ENCODE peak calls at places on chromosome 4, in seven cellular contexts. One of them, this sample, is unnamed.

GRCh38 chr4:30283336-30283735 is 436.8 kb upstream of the PCDH7 start:
- DNase-seq in iPS-NIHi11: no peak
- DNase-seq in stimulated activated CD4-positive, alpha-beta T cell treated with anti-CD3 and anti-CD28 coated beads, TNF-alpha, amount 100 ng/mL, for 4 hours: no peak
- DNase-seq in DMS53: no peak
- DNase-seq in neural crest cell: no peak
- DNase-seq in mucosa of descending colon: no peak
- DNase-seq in nephron progenitor cell: no peak
- DNase-seq in this sample: no peak

GRCh38 chr4:54945838-54946237 is 179.6 kb downstream of the KDR start:
- DNase-seq in iPS-NIHi11: no peak
- DNase-seq in mucosa of descending colon: no peak
- DNase-seq in nephron progenitor cell: no peak
- DNase-seq in neural crest cell: no peak
- DNase-seq in stimulated activated CD4-positive, alpha-beta T cell treated with anti-CD3 and anti-CD28 coated beads, TNF-alpha, amount 100 ng/mL, for 4 hours: no peak
- DNase-seq in DMS53: peak
- DNase-seq in this sample: no peak

GRCh38 chr4:56995525-56995924 is 16.8 kb downstream of the POLR2B start:
- DNase-seq in iPS-NIHi11: no peak
- DNase-seq in neural crest cell: no peak
- DNase-seq in DMS53: no peak
- DNase-seq in mucosa of descending colon: no peak
- DNase-seq in stimulated activated CD4-positive, alpha-beta T cell treated with anti-CD3 and anti-CD28 coated beads, TNF-alpha, amount 100 ng/mL, for 4 hours: no peak
- DNase-seq in nephron progenitor cell: no peak
- DNase-seq in this sample: peak

GRCh38 chr4:3878678-3879077 is 112.5 kb downstream of the ADRA2C start:
- DNase-seq in iPS-NIHi11: no peak
- DNase-seq in mucosa of descending colon: no peak
- DNase-seq in nephron progenitor cell: no peak
- DNase-seq in stimulated activated CD4-positive, alpha-beta T cell treated with anti-CD3 and anti-CD28 coated beads, TNF-alpha, amount 100 ng/mL, for 4 hours: no peak
- DNase-seq in DMS53: no peak
- DNase-seq in neural crest cell: no peak
- DNase-seq in this sample: no peak

GRCh38 chr4:16261313-16261878 is 35.1 kb upstream of the TAPT1 start:
- DNase-seq in neural crest cell: no peak
- DNase-seq in stimulated activated CD4-positive, alpha-beta T cell treated with anti-CD3 and anti-CD28 coated beads, TNF-alpha, amount 100 ng/mL, for 4 hours: no peak
- DNase-seq in DMS53: no peak
- DNase-seq in mucosa of descending colon: no peak
- DNase-seq in iPS-NIHi11: no peak
- DNase-seq in nephron progenitor cell: no peak
- DNase-seq in this sample: no peak

GRCh38 chr4:178148106-178148505 is 705.9 kb upstream of the AGA start:
- DNase-seq in DMS53: no peak
- DNase-seq in iPS-NIHi11: no peak
- DNase-seq in nephron progenitor cell: no peak
- DNase-seq in mucosa of descending colon: no peak
- DNase-seq in neural crest cell: no peak
- DNase-seq in stimulated activated CD4-positive, alpha-beta T cell treated with anti-CD3 and anti-CD28 coated beads, TNF-alpha, amount 100 ng/mL, for 4 hours: no peak
- DNase-seq in this sample: no peak

GRCh38 chr4:183517781-183518180 is 12.9 kb downstream of the ING2 start:
- DNase-seq in DMS53: peak
- DNase-seq in stimulated activated CD4-positive, alpha-beta T cell treated with anti-CD3 and anti-CD28 coated beads, TNF-alpha, amount 100 ng/mL, for 4 hours: no peak
- DNase-seq in mucosa of descending colon: no peak
- DNase-seq in nephron progenitor cell: no peak
- DNase-seq in neural crest cell: no peak
- DNase-seq in iPS-NIHi11: no peak
- DNase-seq in this sample: no peak

GRCh38 chr4:47623916-47624554 is 139.0 kb downstream of the ATP10D start:
- DNase-seq in nephron progenitor cell: no peak
- DNase-seq in neural crest cell: no peak
- DNase-seq in stimulated activated CD4-positive, alpha-beta T cell treated with anti-CD3 and anti-CD28 coated beads, TNF-alpha, amount 100 ng/mL, for 4 hours: no peak
- DNase-seq in iPS-NIHi11: no peak
- DNase-seq in mucosa of descending colon: no peak
- DNase-seq in DMS53: no peak
- DNase-seq in this sample: no peak

GRCh38 chr4:146511381-146511780 is 10.4 kb downstream of the SLC10A7 start:
- DNase-seq in mucosa of descending colon: no peak
- DNase-seq in DMS53: no peak
- DNase-seq in nephron progenitor cell: no peak
- DNase-seq in iPS-NIHi11: no peak
- DNase-seq in stimulated activated CD4-positive, alpha-beta T cell treated with anti-CD3 and anti-CD28 coated beads, TNF-alpha, amount 100 ng/mL, for 4 hours: no peak
- DNase-seq in neural crest cell: no peak
- DNase-seq in this sample: no peak

GRCh38 chr4:101210331-101210730 is 137.0 kb downstream of the PPP3CA start:
- DNase-seq in neural crest cell: no peak
- DNase-seq in mucosa of descending colon: no peak
- DNase-seq in nephron progenitor cell: no peak
- DNase-seq in stimulated activated CD4-positive, alpha-beta T cell treated with anti-CD3 and anti-CD28 coated beads, TNF-alpha, amount 100 ng/mL, for 4 hours: no peak
- DNase-seq in iPS-NIHi11: no peak
- DNase-seq in DMS53: no peak
- DNase-seq in this sample: no peak

GRCh38 chr4:176988226-176988625 is 195.5 kb upstream of the VEGFC start:
- DNase-seq in mucosa of descending colon: no peak
- DNase-seq in nephron progenitor cell: no peak
- DNase-seq in iPS-NIHi11: peak
- DNase-seq in neural crest cell: no peak
- DNase-seq in stimulated activated CD4-positive, alpha-beta T cell treated with anti-CD3 and anti-CD28 coated beads, TNF-alpha, amount 100 ng/mL, for 4 hours: no peak
- DNase-seq in DMS53: peak
- DNase-seq in this sample: no peak

GRCh38 chr4:89681219-89681618 is 155.7 kb downstream of the SNCA start:
- DNase-seq in iPS-NIHi11: no peak
- DNase-seq in DMS53: peak
- DNase-seq in mucosa of descending colon: no peak
- DNase-seq in nephron progenitor cell: peak
- DNase-seq in neural crest cell: no peak
- DNase-seq in stimulated activated CD4-positive, alpha-beta T cell treated with anti-CD3 and anti-CD28 coated beads, TNF-alpha, amount 100 ng/mL, for 4 hours: no peak
- DNase-seq in this sample: peak

GRCh38 chr4:101347267-101347556 is at the start of gene PPP3CA:
- DNase-seq in DMS53: peak
- DNase-seq in mucosa of descending colon: no peak
- DNase-seq in neural crest cell: no peak
- DNase-seq in nephron progenitor cell: no peak
- DNase-seq in stimulated activated CD4-positive, alpha-beta T cell treated with anti-CD3 and anti-CD28 coated beads, TNF-alpha, amount 100 ng/mL, for 4 hours: no peak
- DNase-seq in iPS-NIHi11: no peak
- DNase-seq in this sample: peak

GRCh38 chr4:25903905-25904747 is 9.9 kb upstream of the SMIM20 start:
- DNase-seq in DMS53: no peak
- DNase-seq in neural crest cell: no peak
- DNase-seq in mucosa of descending colon: no peak
- DNase-seq in nephron progenitor cell: no peak
- DNase-seq in stimulated activated CD4-positive, alpha-beta T cell treated with anti-CD3 and anti-CD28 coated beads, TNF-alpha, amount 100 ng/mL, for 4 hours: no peak
- DNase-seq in iPS-NIHi11: no peak
- DNase-seq in this sample: no peak

GRCh38 chr4:163606885-163607284 is 112.4 kb downstream of the TMA16 start:
- DNase-seq in iPS-NIHi11: no peak
- DNase-seq in DMS53: no peak
- DNase-seq in neural crest cell: no peak
- DNase-seq in mucosa of descending colon: no peak
- DNase-seq in nephron progenitor cell: no peak
- DNase-seq in stimulated activated CD4-positive, alpha-beta T cell treated with anti-CD3 and anti-CD28 coated beads, TNF-alpha, amount 100 ng/mL, for 4 hours: no peak
- DNase-seq in this sample: no peak

GRCh38 chr4:76271248-76271647 is 19.7 kb downstream of the FAM47E start:
- DNase-seq in DMS53: no peak
- DNase-seq in mucosa of descending colon: no peak
- DNase-seq in neural crest cell: no peak
- DNase-seq in stimulated activated CD4-positive, alpha-beta T cell treated with anti-CD3 and anti-CD28 coated beads, TNF-alpha, amount 100 ng/mL, for 4 hours: no peak
- DNase-seq in iPS-NIHi11: no peak
- DNase-seq in nephron progenitor cell: no peak
- DNase-seq in this sample: no peak

GRCh38 chr4:1793496-1793840 is 375 bp downstream of the FGFR3 start:
- DNase-seq in neural crest cell: no peak
- DNase-seq in nephron progenitor cell: peak
- DNase-seq in iPS-NIHi11: peak
- DNase-seq in mucosa of descending colon: peak
- DNase-seq in DMS53: peak
- DNase-seq in stimulated activated CD4-positive, alpha-beta T cell treated with anti-CD3 and anti-CD28 coated beads, TNF-alpha, amount 100 ng/mL, for 4 hours: peak
- DNase-seq in this sample: no peak

GRCh38 chr4:130603043-130603442 is 1507.1 kb downstream of the C4orf33 start:
- DNase-seq in mucosa of descending colon: no peak
- DNase-seq in neural crest cell: no peak
- DNase-seq in DMS53: no peak
- DNase-seq in stimulated activated CD4-positive, alpha-beta T cell treated with anti-CD3 and anti-CD28 coated beads, TNF-alpha, amount 100 ng/mL, for 4 hours: no peak
- DNase-seq in nephron progenitor cell: no peak
- DNase-seq in iPS-NIHi11: no peak
- DNase-seq in this sample: no peak

GRCh38 chr4:109820563-109820962 is 5.0 kb downstream of the GAR1 start:
- DNase-seq in nephron progenitor cell: no peak
- DNase-seq in mucosa of descending colon: no peak
- DNase-seq in stimulated activated CD4-positive, alpha-beta T cell treated with anti-CD3 and anti-CD28 coated beads, TNF-alpha, amount 100 ng/mL, for 4 hours: no peak
- DNase-seq in DMS53: no peak
- DNase-seq in neural crest cell: no peak
- DNase-seq in iPS-NIHi11: no peak
- DNase-seq in this sample: no peak

GRCh38 chr4:915595-915994 is 16.5 kb downstream of the GAK start:
- DNase-seq in neural crest cell: no peak
- DNase-seq in mucosa of descending colon: no peak
- DNase-seq in stimulated activated CD4-positive, alpha-beta T cell treated with anti-CD3 and anti-CD28 coated beads, TNF-alpha, amount 100 ng/mL, for 4 hours: no peak
- DNase-seq in nephron progenitor cell: no peak
- DNase-seq in iPS-NIHi11: no peak
- DNase-seq in DMS53: no peak
- DNase-seq in this sample: peak

GRCh38 chr4:99463566-99463965 is 28.4 kb upstream of the ADH7 start:
- DNase-seq in DMS53: no peak
- DNase-seq in neural crest cell: no peak
- DNase-seq in nephron progenitor cell: no peak
- DNase-seq in stimulated activated CD4-positive, alpha-beta T cell treated with anti-CD3 and anti-CD28 coated beads, TNF-alpha, amount 100 ng/mL, for 4 hours: no peak
- DNase-seq in mucosa of descending colon: no peak
- DNase-seq in iPS-NIHi11: no peak
- DNase-seq in this sample: no peak

GRCh38 chr4:110641218-110641617 is 18.3 kb upstream of the PITX2 start:
- DNase-seq in mucosa of descending colon: no peak
- DNase-seq in DMS53: no peak
- DNase-seq in iPS-NIHi11: no peak
- DNase-seq in nephron progenitor cell: no peak
- DNase-seq in neural crest cell: no peak
- DNase-seq in stimulated activated CD4-positive, alpha-beta T cell treated with anti-CD3 and anti-CD28 coated beads, TNF-alpha, amount 100 ng/mL, for 4 hours: no peak
- DNase-seq in this sample: no peak

GRCh38 chr4:53003959-53004358 is 141.8 kb downstream of the RASL11B start:
- DNase-seq in DMS53: no peak
- DNase-seq in iPS-NIHi11: no peak
- DNase-seq in neural crest cell: no peak
- DNase-seq in nephron progenitor cell: no peak
- DNase-seq in mucosa of descending colon: no peak
- DNase-seq in stimulated activated CD4-positive, alpha-beta T cell treated with anti-CD3 and anti-CD28 coated beads, TNF-alpha, amount 100 ng/mL, for 4 hours: no peak
- DNase-seq in this sample: no peak

GRCh38 chr4:98928131-98928504 is 815 bp downstream of the EIF4E start:
- DNase-seq in iPS-NIHi11: peak
- DNase-seq in DMS53: peak
- DNase-seq in neural crest cell: peak
- DNase-seq in mucosa of descending colon: peak
- DNase-seq in nephron progenitor cell: peak
- DNase-seq in stimulated activated CD4-positive, alpha-beta T cell treated with anti-CD3 and anti-CD28 coated beads, TNF-alpha, amount 100 ng/mL, for 4 hours: peak
- DNase-seq in this sample: peak

GRCh38 chr4:150009533-150009932 is 68.7 kb upstream of the DCLK2 start:
- DNase-seq in mucosa of descending colon: no peak
- DNase-seq in DMS53: no peak
- DNase-seq in iPS-NIHi11: no peak
- DNase-seq in stimulated activated CD4-positive, alpha-beta T cell treated with anti-CD3 and anti-CD28 coated beads, TNF-alpha, amount 100 ng/mL, for 4 hours: no peak
- DNase-seq in nephron progenitor cell: no peak
- DNase-seq in neural crest cell: no peak
- DNase-seq in this sample: no peak

GRCh38 chr4:86972997-86973396 is 38.2 kb downstream of the AFF1 start:
- DNase-seq in neural crest cell: no peak
- DNase-seq in mucosa of descending colon: peak
- DNase-seq in DMS53: peak
- DNase-seq in iPS-NIHi11: peak
- DNase-seq in stimulated activated CD4-positive, alpha-beta T cell treated with anti-CD3 and anti-CD28 coated beads, TNF-alpha, amount 100 ng/mL, for 4 hours: no peak
- DNase-seq in nephron progenitor cell: peak
- DNase-seq in this sample: peak

GRCh38 chr4:9921326-9921725 is 100.0 kb downstream of the SLC2A9 start:
- DNase-seq in DMS53: no peak
- DNase-seq in stimulated activated CD4-positive, alpha-beta T cell treated with anti-CD3 and anti-CD28 coated beads, TNF-alpha, amount 100 ng/mL, for 4 hours: no peak
- DNase-seq in mucosa of descending colon: no peak
- DNase-seq in iPS-NIHi11: peak
- DNase-seq in neural crest cell: no peak
- DNase-seq in nephron progenitor cell: no peak
- DNase-seq in this sample: no peak

GRCh38 chr4:78624048-78624447 is 72.5 kb downstream of the ANXA3 start:
- DNase-seq in nephron progenitor cell: no peak
- DNase-seq in DMS53: no peak
- DNase-seq in neural crest cell: no peak
- DNase-seq in mucosa of descending colon: no peak
- DNase-seq in iPS-NIHi11: no peak
- DNase-seq in stimulated activated CD4-positive, alpha-beta T cell treated with anti-CD3 and anti-CD28 coated beads, TNF-alpha, amount 100 ng/mL, for 4 hours: no peak
- DNase-seq in this sample: no peak

GRCh38 chr4:52665592-52665991 is 6.5 kb upstream of the USP46 start:
- DNase-seq in neural crest cell: no peak
- DNase-seq in iPS-NIHi11: no peak
- DNase-seq in mucosa of descending colon: no peak
- DNase-seq in stimulated activated CD4-positive, alpha-beta T cell treated with anti-CD3 and anti-CD28 coated beads, TNF-alpha, amount 100 ng/mL, for 4 hours: no peak
- DNase-seq in nephron progenitor cell: no peak
- DNase-seq in DMS53: peak
- DNase-seq in this sample: no peak

GRCh38 chr4:153349206-153349805 is 4.8 kb downstream of the MND1 start:
- DNase-seq in stimulated activated CD4-positive, alpha-beta T cell treated with anti-CD3 and anti-CD28 coated beads, TNF-alpha, amount 100 ng/mL, for 4 hours: no peak
- DNase-seq in nephron progenitor cell: no peak
- DNase-seq in neural crest cell: no peak
- DNase-seq in iPS-NIHi11: no peak
- DNase-seq in DMS53: no peak
- DNase-seq in mucosa of descending colon: no peak
- DNase-seq in this sample: no peak

GRCh38 chr4:75702919-75703411 is 21.4 kb upstream of the USO1 start:
- DNase-seq in stimulated activated CD4-positive, alpha-beta T cell treated with anti-CD3 and anti-CD28 coated beads, TNF-alpha, amount 100 ng/mL, for 4 hours: no peak
- DNase-seq in neural crest cell: no peak
- DNase-seq in DMS53: no peak
- DNase-seq in nephron progenitor cell: no peak
- DNase-seq in iPS-NIHi11: no peak
- DNase-seq in mucosa of descending colon: no peak
- DNase-seq in this sample: peak

GRCh38 chr4:120544838-120545237 is 377.7 kb downstream of the PRDM5 start:
- DNase-seq in mucosa of descending colon: no peak
- DNase-seq in neural crest cell: no peak
- DNase-seq in DMS53: no peak
- DNase-seq in nephron progenitor cell: no peak
- DNase-seq in stimulated activated CD4-positive, alpha-beta T cell treated with anti-CD3 and anti-CD28 coated beads, TNF-alpha, amount 100 ng/mL, for 4 hours: no peak
- DNase-seq in iPS-NIHi11: no peak
- DNase-seq in this sample: no peak

GRCh38 chr4:125484912-125485311 is 170.2 kb downstream of the FAT4 start:
- DNase-seq in nephron progenitor cell: no peak
- DNase-seq in iPS-NIHi11: no peak
- DNase-seq in DMS53: no peak
- DNase-seq in stimulated activated CD4-positive, alpha-beta T cell treated with anti-CD3 and anti-CD28 coated beads, TNF-alpha, amount 100 ng/mL, for 4 hours: no peak
- DNase-seq in neural crest cell: no peak
- DNase-seq in mucosa of descending colon: no peak
- DNase-seq in this sample: no peak

GRCh38 chr4:60656171-60656570 is 544.0 kb upstream of the ADGRL3 start:
- DNase-seq in stimulated activated CD4-positive, alpha-beta T cell treated with anti-CD3 and anti-CD28 coated beads, TNF-alpha, amount 100 ng/mL, for 4 hours: no peak
- DNase-seq in iPS-NIHi11: no peak
- DNase-seq in nephron progenitor cell: no peak
- DNase-seq in mucosa of descending colon: no peak
- DNase-seq in DMS53: no peak
- DNase-seq in neural crest cell: no peak
- DNase-seq in this sample: no peak

GRCh38 chr4:144894525-144894924 is 203.5 kb downstream of the ANAPC10 start:
- DNase-seq in iPS-NIHi11: no peak
- DNase-seq in nephron progenitor cell: no peak
- DNase-seq in DMS53: no peak
- DNase-seq in mucosa of descending colon: no peak
- DNase-seq in stimulated activated CD4-positive, alpha-beta T cell treated with anti-CD3 and anti-CD28 coated beads, TNF-alpha, amount 100 ng/mL, for 4 hours: no peak
- DNase-seq in neural crest cell: no peak
- DNase-seq in this sample: no peak

GRCh38 chr4:116839826-116840225 is 245.6 kb downstream of the TRAM1L1 start:
- DNase-seq in stimulated activated CD4-positive, alpha-beta T cell treated with anti-CD3 and anti-CD28 coated beads, TNF-alpha, amount 100 ng/mL, for 4 hours: no peak
- DNase-seq in neural crest cell: no peak
- DNase-seq in iPS-NIHi11: no peak
- DNase-seq in mucosa of descending colon: no peak
- DNase-seq in DMS53: no peak
- DNase-seq in nephron progenitor cell: no peak
- DNase-seq in this sample: no peak

GRCh38 chr4:85733798-85734197 is 258.8 kb downstream of the ARHGAP24 start:
- DNase-seq in DMS53: no peak
- DNase-seq in neural crest cell: no peak
- DNase-seq in mucosa of descending colon: no peak
- DNase-seq in iPS-NIHi11: no peak
- DNase-seq in stimulated activated CD4-positive, alpha-beta T cell treated with anti-CD3 and anti-CD28 coated beads, TNF-alpha, amount 100 ng/mL, for 4 hours: no peak
- DNase-seq in nephron progenitor cell: no peak
- DNase-seq in this sample: no peak

GRCh38 chr4:120870279-120870673 is 52.2 kb downstream of the PRDM5 start:
- DNase-seq in mucosa of descending colon: peak
- DNase-seq in stimulated activated CD4-positive, alpha-beta T cell treated with anti-CD3 and anti-CD28 coated beads, TNF-alpha, amount 100 ng/mL, for 4 hours: no peak
- DNase-seq in iPS-NIHi11: peak
- DNase-seq in neural crest cell: no peak
- DNase-seq in DMS53: peak
- DNase-seq in nephron progenitor cell: no peak
- DNase-seq in this sample: no peak

This sample was measured in lower leg skin.